ENCODE peak calls at places on chromosome 12, in ten cellular contexts. I is dorsolateral prefrontal cortex; C is NCI-H748 treated with DMSO at 0.1 percent for 48 hours; E is nephron progenitor cell; S is activated T-helper 1 cell treated with Interleukin-2 at 50 U/mL for 16 hours; N is AG20443; K is endodermal cell; F is PC-3; P is activated naive CD8-positive, alpha-beta T cell treated with anti-CD3 and anti-CD28 coated beads, Interleukin-2, amount 50 U/mL, for 24 hours; W is T-helper 1 cell. X is an unnamed sample.

GRCh38 chr12:113136128-113136989 is 798 bp upstream of the RASAL1 start:
- DNase-seq in S (no peak), N (no peak), I (peak; percentile 81), P (peak; percentile 79), W (no peak), C (no peak), K (peak; percentile 88), F (no peak), E (no peak), X (peak; percentile 70)

GRCh38 chr12:105748806-105749600 is 389.8 kb downstream of the NUAK1 start:
- DNase-seq in S (no peak), W (no peak), P (no peak), K (no peak), F (no peak), E (no peak), I (peak; percentile 79), C (no peak), N (peak; percentile 48), X (no peak)

GRCh38 chr12:7303230-7303629 is 642 bp upstream of the ACSM4 start:
- DNase-seq in E (no peak), K (no peak), S (no peak), P (no peak), I (no peak), C (no peak), W (no peak), N (no peak), F (no peak), X (no peak)

GRCh38 chr12:25501565-25501964 is 51.5 kb downstream of the LMNTD1 start:
- DNase-seq in C (no peak), P (no peak), S (no peak), E (no peak), F (peak; percentile 77), K (no peak), W (no peak), I (no peak), N (no peak), X (no peak)

GRCh38 chr12:108641446-108642268 is 8.0 kb upstream of the SELPLG start:
- DNase-seq in S (no peak), W (no peak), I (no peak), N (no peak), F (no peak), P (no peak), E (no peak), K (peak; percentile 48), C (no peak), X (no peak)

GRCh38 chr12:113236539-113237354 is 15.5 kb downstream of the TPCN1 start:
- DNase-seq in K (no peak), C (no peak), N (peak; percentile 4), W (no peak), I (peak; percentile 25), F (no peak), S (no peak), P (no peak), E (no peak), X (no peak)

GRCh38 chr12:115840159-115840558 is 437.3 kb downstream of the MED13L start:
- DNase-seq in I (no peak), F (peak; percentile 73), C (no peak), N (peak; percentile 24), P (no peak), K (peak; percentile 31), W (no peak), S (no peak), E (no peak), X (no peak)

GRCh38 chr12:53985900-53986685 is 1.1 kb downstream of the HOXC10 start:
- DNase-seq in E (no peak), I (no peak), P (no peak), K (peak; percentile 82), W (no peak), S (no peak), F (no peak), N (no peak), C (no peak), X (no peak)

GRCh38 chr12:57262126-57262822 is 11.3 kb upstream of the STAC3 start:
- DNase-seq in F (no peak), E (no peak), N (no peak), I (no peak), K (no peak), S (no peak), W (no peak), P (no peak), C (no peak), X (no peak)

GRCh38 chr12:49279706-49280159 is 14.9 kb downstream of the TUBA1C start:
- DNase-seq in E (no peak), F (no peak), W (no peak), C (no peak), I (no peak), N (peak; percentile 25), K (peak; percentile 88), P (no peak), S (no peak), X (no peak)

GRCh38 chr12:49825971-49826421 is 2.2 kb downstream of the NCKAP5L start:
- DNase-seq in K (peak; percentile 72), W (no peak), I (no peak), P (no peak), E (no peak), C (no peak), F (no peak), N (no peak), S (no peak), X (no peak)

GRCh38 chr12:73308079-73308478 is 1035.9 kb downstream of the TRHDE start:
- DNase-seq in S (no peak), N (no peak), W (no peak), K (no peak), I (no peak), E (no peak), F (no peak), C (no peak), P (no peak), X (no peak)

GRCh38 chr12:57603323-57603722 is 1.3 kb upstream of the DTX3 start:
- DNase-seq in P (no peak), C (no peak), F (no peak), W (no peak), K (no peak), E (no peak), N (no peak), I (no peak), S (no peak), X (no peak)

GRCh38 chr12:91383106-91383505 is 200.5 kb upstream of the DCN start:
- DNase-seq in E (no peak), F (no peak), P (no peak), K (no peak), S (no peak), N (no peak), C (no peak), W (no peak), I (no peak), X (no peak)

GRCh38 chr12:123265851-123266678 is 5.6 kb downstream of the CDK2AP1 start:
- DNase-seq in F (no peak), P (no peak), I (no peak), C (no peak), W (no peak), E (no peak), S (no peak), K (peak; percentile 63), N (no peak), X (no peak)

GRCh38 chr12:51077930-51078329 is 5.5 kb downstream of the CSRNP2 start:
- DNase-seq in N (peak; percentile 71), P (no peak), F (no peak), E (no peak), I (peak; percentile 56), W (no peak), C (no peak), K (no peak), S (no peak), X (no peak)

GRCh38 chr12:59407799-59408198 is 188.0 kb upstream of the SLC16A7 start:
- DNase-seq in E (no peak), F (no peak), P (no peak), I (no peak), K (peak; percentile 63), N (no peak), S (no peak), C (no peak), W (no peak), X (no peak)

X was measured in C1 segment of cervical spinal cord.